ENCODE peak calls at places on chromosomes 7 and 10, in five cellular contexts. Y is fibroblast of mammary gland; D is progenitor cell of endocrine pancreas; V is activated T-helper 9 cell treated with anti-CD3 and anti-CD28 coated beads, Interleukin-2, amount 50 U/mL, for 16 hours; B is epithelial cell of esophagus. T is an unnamed sample.

GRCh38 chr10:27745719-27746363 is at the start of gene MKX:
- DNase-seq in Y (peak), D (peak), V (no peak), B (peak), T (no peak)

GRCh38 chr7:26159243-26159642 is 7.2 kb downstream of the NFE2L3 start:
- DNase-seq in Y (no peak), D (no peak), V (no peak), B (no peak), T (no peak)

GRCh38 chr7:51060536-51060935 is 256.1 kb downstream of the COBL start:
- DNase-seq in Y (peak), D (no peak), V (no peak), B (no peak), T (no peak)

GRCh38 chr10:103145860-103146466 is 47.1 kb downstream of the NT5C2 start:
- DNase-seq in Y (peak), D (no peak), V (no peak), B (peak), T (no peak)

GRCh38 chr7:46156835-46157234 is 235.8 kb upstream of the IGFBP3 start:
- DNase-seq in Y (no peak), D (no peak), V (no peak), B (no peak), T (no peak)

GRCh38 chr7:142025896-142026295 is 30.2 kb downstream of the MGAM start:
- DNase-seq in Y (peak), D (no peak), V (no peak), B (peak), T (no peak)

GRCh38 chr10:14481752-14482151 is 151.0 kb upstream of the FRMD4A start:
- DNase-seq in Y (no peak), D (no peak), V (no peak), B (no peak), T (peak)

GRCh38 chr7:98078197-98078870 is 28.3 kb upstream of the LMTK2 start:
- DNase-seq in Y (no peak), D (no peak), V (no peak), B (no peak), T (no peak)

GRCh38 chr10:78059916-78060315 is 26.3 kb downstream of the RPS24 start:
- DNase-seq in Y (no peak), D (no peak), V (no peak), B (no peak), T (no peak)

GRCh38 chr7:131203291-131203976 is 124.2 kb upstream of the MKLN1 start:
- DNase-seq in Y (peak), D (no peak), V (no peak), B (no peak), T (no peak)

GRCh38 chr7:34361663-34362250 is 296.3 kb upstream of the NPSR1 start:
- DNase-seq in Y (no peak), D (no peak), V (no peak), B (no peak), T (no peak)

GRCh38 chr10:70348228-70348850 is 34.1 kb downstream of the LRRC20 start:
- DNase-seq in Y (peak), D (no peak), V (no peak), B (peak), T (no peak)

GRCh38 chr10:100103581-100103980 is 21.9 kb upstream of the CPN1 start:
- DNase-seq in Y (peak), D (no peak), V (no peak), B (peak), T (no peak)

GRCh38 chr7:1704326-1705241 is 34.5 kb downstream of the ELFN1 start:
- DNase-seq in Y (no peak), D (no peak), V (no peak), B (no peak), T (no peak)

GRCh38 chr10:29849434-29849833 is 210.0 kb downstream of the JCAD start:
- DNase-seq in Y (peak), D (no peak), V (no peak), B (no peak), T (no peak)

GRCh38 chr10:13686331-13686752 is 99.6 kb downstream of the PRPF18 start:
- DNase-seq in Y (no peak), D (no peak), V (no peak), B (peak), T (peak)

GRCh38 chr7:143882020-143882610 is 19.9 kb downstream of the TCAF1 start:
- DNase-seq in Y (peak), D (peak), V (no peak), B (no peak), T (peak)

T was measured in midbrain.